ENCODE peak calls at places on chromosomes 13 and 19, in six cellular contexts. One of them, this sample, is unnamed. For H3K4me1, the result is how much of the 10 kb centered on the place peaks cover.

GRCh38 chr13:91482427-91482826 is 84.0 kb downstream of the GPC5 start:
- DNase-seq in left ventricle myocardium inferior: no peak
- DNase-seq in ovary: no peak
- DNase-seq in mammary epithelial cell: no peak
- DNase-seq in tibial artery: no peak
- DNase-seq in K562: no peak
- DNase-seq in this sample: no peak

GRCh38 chr13:95779522-95779921 is 102.6 kb downstream of the DNAJC3 start:
- DNase-seq in mammary epithelial cell: no peak
- DNase-seq in tibial artery: no peak
- DNase-seq in K562: no peak
- DNase-seq in ovary: no peak
- DNase-seq in left ventricle myocardium inferior: no peak
- DNase-seq in this sample: no peak

GRCh38 chr19:38173324-38174041 is 50.5 kb downstream of the DPF1 start:
- DNase-seq in mammary epithelial cell: peak
- DNase-seq in K562: no peak
- DNase-seq in tibial artery: peak
- DNase-seq in ovary: no peak
- DNase-seq in left ventricle myocardium inferior: peak
- DNase-seq in this sample: peak

GRCh38 chr19:43476606-43477005 is 11.2 kb upstream of the LYPD3 start:
- DNase-seq in ovary: no peak
- DNase-seq in tibial artery: no peak
- DNase-seq in mammary epithelial cell: peak
- DNase-seq in K562: no peak
- DNase-seq in left ventricle myocardium inferior: no peak
- DNase-seq in this sample: no peak

GRCh38 chr13:106794131-106794530 is 226.2 kb upstream of the ARGLU1 start:
- DNase-seq in ovary: no peak
- DNase-seq in K562: no peak
- DNase-seq in left ventricle myocardium inferior: no peak
- DNase-seq in tibial artery: no peak
- DNase-seq in mammary epithelial cell: no peak
- DNase-seq in this sample: no peak

GRCh38 chr19:43524922-43525835 is 1.8 kb downstream of the ETHE1 start:
- DNase-seq in K562: no peak
- DNase-seq in tibial artery: peak
- DNase-seq in ovary: peak
- DNase-seq in left ventricle myocardium inferior: peak
- DNase-seq in mammary epithelial cell: peak
- DNase-seq in this sample: peak

GRCh38 chr13:58025821-58026220 is 394.3 kb downstream of the PCDH17 start:
- DNase-seq in K562: no peak
- DNase-seq in left ventricle myocardium inferior: no peak
- DNase-seq in mammary epithelial cell: no peak
- DNase-seq in tibial artery: no peak
- DNase-seq in ovary: no peak
- DNase-seq in this sample: no peak

GRCh38 chr19:18932216-18932841 is 8.7 kb downstream of the HOMER3 start:
- DNase-seq in left ventricle myocardium inferior: peak
- DNase-seq in tibial artery: peak
- DNase-seq in ovary: peak
- DNase-seq in K562: peak
- DNase-seq in mammary epithelial cell: no peak
- DNase-seq in this sample: peak

GRCh38 chr19:543912-544608 is at the start of gene GZMM:
- DNase-seq in ovary: no peak
- DNase-seq in tibial artery: no peak
- DNase-seq in K562: peak
- DNase-seq in left ventricle myocardium inferior: no peak
- DNase-seq in mammary epithelial cell: no peak
- DNase-seq in this sample: no peak
- H3K27ac ChIP-seq in ovary: no peak
- H3K27ac ChIP-seq in tibial artery: no peak
- H3K27ac ChIP-seq in K562: no peak
- H3K27ac ChIP-seq in left ventricle myocardium inferior: no peak
- H3K27ac ChIP-seq in mammary epithelial cell: no peak
- H3K27ac ChIP-seq in this sample: no peak

GRCh38 chr13:113448885-113449692 is 4.2 kb downstream of the ADPRHL1 start:
- DNase-seq in K562: peak
- DNase-seq in left ventricle myocardium inferior: no peak
- DNase-seq in mammary epithelial cell: no peak
- DNase-seq in tibial artery: peak
- DNase-seq in ovary: peak
- DNase-seq in this sample: no peak

GRCh38 chr13:113451951-113452421 is 1.3 kb downstream of the ADPRHL1 start:
- DNase-seq in ovary: no peak
- DNase-seq in tibial artery: no peak
- DNase-seq in mammary epithelial cell: no peak
- DNase-seq in left ventricle myocardium inferior: peak
- DNase-seq in K562: no peak
- DNase-seq in this sample: no peak

GRCh38 chr13:113447596-113447995 is 5.7 kb downstream of the ADPRHL1 start:
- DNase-seq in mammary epithelial cell: no peak
- DNase-seq in ovary: no peak
- DNase-seq in K562: no peak
- DNase-seq in tibial artery: peak
- DNase-seq in left ventricle myocardium inferior: no peak
- DNase-seq in this sample: no peak

GRCh38 chr13:113448545-113448884 is 4.8 kb downstream of the ADPRHL1 start:
- DNase-seq in ovary: no peak
- DNase-seq in tibial artery: peak
- DNase-seq in left ventricle myocardium inferior: peak
- DNase-seq in K562: no peak
- DNase-seq in mammary epithelial cell: no peak
- DNase-seq in this sample: peak

DNA sequence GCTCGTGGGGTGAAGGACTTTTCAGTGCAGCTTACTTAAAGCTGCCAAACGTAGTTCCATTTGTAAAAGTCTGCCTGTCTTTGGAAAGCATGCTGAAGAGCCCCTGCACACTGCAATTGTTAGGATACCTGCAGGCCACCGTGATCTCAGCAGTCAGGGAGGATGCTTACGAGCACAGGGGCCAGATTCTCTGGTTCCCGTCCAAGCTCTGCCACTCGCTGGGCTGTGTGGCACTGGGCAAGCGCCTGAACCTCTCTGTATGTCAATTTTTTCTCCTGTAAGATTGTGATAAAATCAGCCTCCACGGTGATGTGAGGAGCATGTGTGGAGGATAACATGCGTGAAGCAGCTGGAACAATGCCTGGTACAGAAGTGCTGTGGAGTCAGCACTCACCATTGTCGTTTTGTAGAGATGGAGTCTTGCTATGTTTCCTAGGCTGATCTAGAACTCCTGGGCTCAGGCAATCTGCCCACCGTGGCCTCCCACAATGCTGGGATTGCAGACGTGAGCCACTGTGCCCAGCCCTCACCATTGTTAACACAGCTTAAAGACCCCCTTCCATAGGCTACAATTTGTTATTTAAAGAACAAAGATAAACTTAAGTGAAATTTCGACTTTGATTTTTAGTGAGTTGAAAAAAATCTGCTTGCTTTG is 3.5 kb downstream of the ADPRHL1 start:
- DNase-seq in K562: no peak
- DNase-seq in ovary: no peak
- DNase-seq in mammary epithelial cell: no peak
- DNase-seq in left ventricle myocardium inferior: no peak
- DNase-seq in tibial artery: peak
- DNase-seq in this sample: no peak
- H3K4me1 ChIP-seq in K562: under half
- H3K4me1 ChIP-seq in ovary: under half
- H3K4me1 ChIP-seq in mammary epithelial cell: under half
- H3K4me1 ChIP-seq in left ventricle myocardium inferior: half or more
- H3K4me1 ChIP-seq in tibial artery: under half
- H3K4me1 ChIP-seq in this sample: under half

GRCh38 chr19:45613926-45614725 is 12.1 kb upstream of the GPR4 start:
- DNase-seq in ovary: no peak
- DNase-seq in tibial artery: no peak
- DNase-seq in mammary epithelial cell: peak
- DNase-seq in K562: no peak
- DNase-seq in left ventricle myocardium inferior: no peak
- DNase-seq in this sample: no peak
- H3K27ac ChIP-seq in ovary: no peak
- H3K27ac ChIP-seq in tibial artery: no peak
- H3K27ac ChIP-seq in mammary epithelial cell: peak
- H3K27ac ChIP-seq in K562: peak
- H3K27ac ChIP-seq in left ventricle myocardium inferior: peak
- H3K27ac ChIP-seq in this sample: no peak

DNA sequence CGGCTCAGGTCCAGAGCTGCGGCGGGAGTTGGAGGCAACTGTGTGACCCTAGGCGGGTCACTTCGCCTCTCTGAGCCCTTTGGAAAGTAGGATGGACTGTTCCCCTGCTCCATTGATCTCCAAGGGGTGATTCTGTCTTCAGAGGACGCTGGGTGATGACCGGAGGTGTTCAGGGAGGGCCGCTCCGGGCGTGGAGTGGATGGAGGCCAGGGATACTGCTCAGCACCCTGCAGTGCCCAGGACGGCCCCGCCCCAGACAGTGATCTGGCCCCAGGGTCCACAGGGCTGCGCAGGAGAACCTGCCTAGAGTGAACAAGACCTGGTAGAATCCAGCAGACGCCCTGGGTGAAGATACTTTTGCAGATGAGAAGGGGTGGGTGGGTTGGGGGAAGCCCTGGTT is 7.0 kb downstream of the NCLN start:
- DNase-seq in ovary: no peak
- DNase-seq in left ventricle myocardium inferior: no peak
- DNase-seq in mammary epithelial cell: no peak
- DNase-seq in K562: no peak
- DNase-seq in tibial artery: no peak
- DNase-seq in this sample: no peak
- H3K4me1 ChIP-seq in ovary: under half
- H3K4me1 ChIP-seq in left ventricle myocardium inferior: under half
- H3K4me1 ChIP-seq in mammary epithelial cell: under half
- H3K4me1 ChIP-seq in K562: under half
- H3K4me1 ChIP-seq in tibial artery: under half
- H3K4me1 ChIP-seq in this sample: under half

DNA sequence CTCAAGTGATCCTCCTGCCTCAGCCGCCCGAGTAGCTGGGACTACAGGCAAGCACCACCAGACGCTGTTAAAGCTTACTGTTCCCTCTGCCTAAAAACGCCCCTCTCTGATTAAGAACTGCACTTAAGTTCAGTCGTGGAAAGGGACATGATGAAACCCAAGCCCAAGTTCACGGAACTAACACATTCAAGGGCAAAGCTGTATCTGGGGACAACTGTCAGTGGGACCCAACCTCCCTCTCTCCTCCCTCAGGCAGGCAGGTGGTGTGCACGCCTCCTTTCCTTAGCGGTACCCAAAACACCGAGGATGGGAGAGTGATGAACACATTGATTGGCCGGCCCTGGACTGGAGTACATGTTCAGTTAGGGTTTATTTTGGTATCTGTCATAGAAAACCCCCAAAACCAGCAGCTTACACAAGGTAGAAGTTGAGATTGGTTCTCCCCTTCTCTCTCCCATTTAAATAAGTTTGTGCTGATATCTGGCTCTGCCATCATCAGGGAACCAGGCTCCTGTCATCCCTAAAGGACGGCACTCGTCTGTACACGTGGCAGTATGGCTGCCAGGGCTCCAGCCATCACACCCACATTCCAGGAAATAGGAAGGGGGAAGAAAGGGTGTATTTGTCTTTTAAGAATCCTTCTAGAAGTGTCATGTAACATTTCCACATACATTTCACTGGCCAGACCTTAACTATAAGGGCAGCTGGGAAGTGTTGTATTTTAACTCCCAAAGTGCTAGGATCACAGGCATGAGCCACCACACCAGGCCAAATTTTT is 10.2 kb downstream of the SPC24 start:
- DNase-seq in left ventricle myocardium inferior: no peak
- DNase-seq in tibial artery: no peak
- DNase-seq in ovary: no peak
- DNase-seq in K562: no peak
- DNase-seq in mammary epithelial cell: no peak
- DNase-seq in this sample: no peak
- H3K27ac ChIP-seq in left ventricle myocardium inferior: peak
- H3K27ac ChIP-seq in tibial artery: no peak
- H3K27ac ChIP-seq in ovary: peak
- H3K27ac ChIP-seq in K562: peak
- H3K27ac ChIP-seq in mammary epithelial cell: no peak
- H3K27ac ChIP-seq in this sample: no peak

GRCh38 chr19:5954293-5954692 is 23.6 kb downstream of the RANBP3 start:
- DNase-seq in mammary epithelial cell: no peak
- DNase-seq in tibial artery: no peak
- DNase-seq in K562: no peak
- DNase-seq in left ventricle myocardium inferior: no peak
- DNase-seq in ovary: no peak
- DNase-seq in this sample: no peak

GRCh38 chr19:5956323-5956722 is 21.6 kb downstream of the RANBP3 start:
- DNase-seq in K562: no peak
- DNase-seq in tibial artery: no peak
- DNase-seq in ovary: no peak
- DNase-seq in left ventricle myocardium inferior: no peak
- DNase-seq in mammary epithelial cell: no peak
- DNase-seq in this sample: no peak

GRCh38 chr19:5956728-5957127 is 21.2 kb downstream of the RANBP3 start:
- DNase-seq in left ventricle myocardium inferior: no peak
- DNase-seq in ovary: no peak
- DNase-seq in K562: no peak
- DNase-seq in tibial artery: no peak
- DNase-seq in mammary epithelial cell: no peak
- DNase-seq in this sample: peak

GRCh38 chr19:5957132-5957531 is 20.8 kb downstream of the RANBP3 start:
- DNase-seq in mammary epithelial cell: no peak
- DNase-seq in left ventricle myocardium inferior: no peak
- DNase-seq in tibial artery: no peak
- DNase-seq in K562: no peak
- DNase-seq in ovary: no peak
- DNase-seq in this sample: no peak

DNA sequence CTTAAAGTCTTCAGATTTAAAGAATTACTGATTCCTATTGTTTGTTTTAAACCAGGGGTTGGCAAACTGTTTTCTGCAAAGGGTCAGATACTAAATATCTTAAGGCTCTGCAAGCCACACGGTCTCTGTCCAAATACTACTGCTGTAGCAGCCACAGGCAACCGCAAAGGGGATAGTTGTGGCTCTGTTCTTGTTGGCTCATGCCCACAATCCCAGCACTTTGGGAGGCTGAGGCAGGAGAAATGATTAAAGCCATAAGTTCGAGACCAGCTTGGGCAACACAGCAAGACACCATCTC is 22.4 kb downstream of the RANBP3 start:
- DNase-seq in mammary epithelial cell: no peak
- DNase-seq in ovary: no peak
- DNase-seq in K562: no peak
- DNase-seq in tibial artery: no peak
- DNase-seq in left ventricle myocardium inferior: no peak
- DNase-seq in this sample: peak
- H3K4me1 ChIP-seq in mammary epithelial cell: under half
- H3K4me1 ChIP-seq in ovary: under half
- H3K4me1 ChIP-seq in K562: under half
- H3K4me1 ChIP-seq in tibial artery: half or more
- H3K4me1 ChIP-seq in left ventricle myocardium inferior: half or more
- H3K4me1 ChIP-seq in this sample: under half

DNA sequence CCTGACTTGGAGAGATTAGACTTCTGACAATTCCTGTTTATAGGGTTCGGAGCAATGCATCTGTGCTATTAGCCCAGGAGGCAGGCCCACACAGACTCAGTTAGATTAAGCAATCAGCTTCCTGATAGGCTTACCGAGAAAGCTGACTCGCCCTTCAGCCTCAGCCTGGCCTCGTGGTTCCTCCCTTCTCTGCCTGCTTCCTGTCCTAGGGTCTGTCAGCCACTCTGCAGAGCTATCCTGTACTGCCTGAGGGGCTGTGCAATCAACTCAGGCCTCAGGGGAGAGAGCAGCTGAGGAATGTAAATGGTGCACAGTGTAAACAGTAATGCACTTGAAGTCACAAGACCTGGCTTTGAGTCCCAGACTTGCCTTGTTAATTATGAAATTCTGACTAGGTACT is 30.7 kb downstream of the HTR2A start:
- DNase-seq in ovary: no peak
- DNase-seq in left ventricle myocardium inferior: no peak
- DNase-seq in mammary epithelial cell: peak
- DNase-seq in tibial artery: no peak
- DNase-seq in K562: no peak
- DNase-seq in this sample: peak
- H3K27ac ChIP-seq in ovary: no peak
- H3K27ac ChIP-seq in left ventricle myocardium inferior: no peak
- H3K27ac ChIP-seq in mammary epithelial cell: no peak
- H3K27ac ChIP-seq in tibial artery: no peak
- H3K27ac ChIP-seq in K562: no peak
- H3K27ac ChIP-seq in this sample: no peak

This sample was measured in aorta.